ENCODE peak calls at places on chromosome 7, in eight cellular contexts. Q, T, N, G, X, V, L and M are unnamed samples.

GRCh38 chr7:22156205-22156604 is 200.7 kb downstream of the RAPGEF5 start:
- DNase-seq in Q (no peak), T (no peak), N (peak; percentile 23), G (peak; percentile 85), X (peak; percentile 48), V (no peak), L (no peak), M (peak; percentile 90)

GRCh38 chr7:30974605-30975256 is 11.0 kb downstream of the GHRHR start:
- DNase-seq in Q (no peak), T (peak; percentile 46), N (no peak), G (peak; percentile 12), X (peak; percentile 16), V (peak; percentile 76), L (peak; percentile 72), M (peak; percentile 62)

GRCh38 chr7:142383826-142384507 is 126.1 kb upstream of the PRSS58 start:
- DNase-seq in Q (no peak), T (no peak), N (no peak), G (no peak), X (peak; percentile 51), V (no peak), L (no peak), M (no peak)

GRCh38 chr7:70698219-70698832 is 433.6 kb upstream of the GALNT17 start:
- DNase-seq in Q (no peak), T (no peak), N (peak; percentile 43), G (peak; percentile 72), X (no peak), V (peak; percentile 80), L (peak; percentile 63), M (peak; percentile 77)

GRCh38 chr7:54812747-54813146 is 53.7 kb upstream of the SEC61G start:
- DNase-seq in Q (no peak), T (no peak), N (no peak), G (no peak), X (no peak), V (no peak), L (no peak), M (no peak)

GRCh38 chr7:130758429-130759056 is 24.5 kb upstream of the KLF14 start:
- DNase-seq in Q (no peak), T (no peak), N (peak; percentile 23), G (peak; percentile 73), X (peak; percentile 32), V (peak; percentile 56), L (peak; percentile 28), M (peak; percentile 62)

GRCh38 chr7:97020601-97021442 is 3.8 kb downstream of the DLX5 start:
- DNase-seq in Q (no peak), T (no peak), N (no peak), G (no peak), X (no peak), V (no peak), L (no peak), M (no peak)

GRCh38 chr7:22150221-22150620 is 204.5 kb upstream of the CDCA7L start:
- DNase-seq in Q (no peak), T (no peak), N (no peak), G (peak; percentile 56), X (no peak), V (no peak), L (no peak), M (peak; percentile 35)

GRCh38 chr7:94182066-94182465 is 177.9 kb upstream of the BET1 start:
- DNase-seq in Q (no peak), T (no peak), N (peak; percentile 51), G (peak; percentile 89), X (peak; percentile 66), V (no peak), L (no peak), M (peak; percentile 83)

GRCh38 chr7:99840136-99840869 is 12.5 kb downstream of the CYP3A43 start:
- DNase-seq in Q (no peak), T (no peak), N (no peak), G (no peak), X (no peak), V (no peak), L (no peak), M (peak; percentile 52)

GRCh38 chr7:32479574-32480200 is 10.5 kb downstream of the LSM5 start:
- DNase-seq in Q (no peak), T (no peak), N (no peak), G (peak; percentile 64), X (no peak), V (peak; percentile 66), L (peak; percentile 54), M (peak; percentile 73)

GRCh38 chr7:141400356-141400755 is 150.9 kb upstream of the AGK start:
- DNase-seq in Q (no peak), T (no peak), N (no peak), G (no peak), X (no peak), V (no peak), L (no peak), M (no peak)

GRCh38 chr7:141563956-141564623 is 12.9 kb downstream of the AGK start:
- DNase-seq in Q (no peak), T (no peak), N (no peak), G (no peak), X (no peak), V (no peak), L (no peak), M (peak; percentile 6)

GRCh38 chr7:128858380-128859231 is 4.0 kb upstream of the ATP6V1F start:
- DNase-seq in Q (no peak), T (peak; percentile 62), N (no peak), G (no peak), X (no peak), V (no peak), L (no peak), M (no peak)

GRCh38 chr7:37493123-37493522 is 44.5 kb upstream of the ELMO1 start:
- DNase-seq in Q (no peak), T (no peak), N (no peak), G (no peak), X (no peak), V (no peak), L (no peak), M (no peak)

GRCh38 chr7:42931447-42931833 is 534 bp downstream of the PSMA2 start:
- DNase-seq in Q (no peak), T (no peak), N (no peak), G (no peak), X (no peak), V (no peak), L (no peak), M (no peak)

GRCh38 chr7:130384841-130385599 is 4.7 kb downstream of the CPA1 start:
- DNase-seq in Q (no peak), T (no peak), N (no peak), G (no peak), X (no peak), V (no peak), L (no peak), M (no peak)

GRCh38 chr7:14717711-14718304 is 184.7 kb downstream of the DGKB start:
- DNase-seq in Q (no peak), T (no peak), N (no peak), G (peak; percentile 42), X (no peak), V (peak; percentile 40), L (no peak), M (peak; percentile 29)

GRCh38 chr7:134613623-134614347 is 32.9 kb upstream of the BPGM start:
- DNase-seq in Q (no peak), T (no peak), N (peak; percentile 96), G (peak; percentile 99), X (peak; percentile 78), V (no peak), L (no peak), M (peak; percentile 98)

GRCh38 chr7:17638727-17639126 is 301.6 kb downstream of the SNX13 start:
- DNase-seq in Q (no peak), T (no peak), N (no peak), G (no peak), X (no peak), V (no peak), L (peak; percentile 67), M (peak; percentile 97)

GRCh38 chr7:67618569-67619543 is 622.2 kb downstream of the TYW1 start:
- DNase-seq in Q (no peak), T (peak; percentile 19), N (no peak), G (no peak), X (no peak), V (peak; percentile 79), L (no peak), M (no peak)

DNA sequence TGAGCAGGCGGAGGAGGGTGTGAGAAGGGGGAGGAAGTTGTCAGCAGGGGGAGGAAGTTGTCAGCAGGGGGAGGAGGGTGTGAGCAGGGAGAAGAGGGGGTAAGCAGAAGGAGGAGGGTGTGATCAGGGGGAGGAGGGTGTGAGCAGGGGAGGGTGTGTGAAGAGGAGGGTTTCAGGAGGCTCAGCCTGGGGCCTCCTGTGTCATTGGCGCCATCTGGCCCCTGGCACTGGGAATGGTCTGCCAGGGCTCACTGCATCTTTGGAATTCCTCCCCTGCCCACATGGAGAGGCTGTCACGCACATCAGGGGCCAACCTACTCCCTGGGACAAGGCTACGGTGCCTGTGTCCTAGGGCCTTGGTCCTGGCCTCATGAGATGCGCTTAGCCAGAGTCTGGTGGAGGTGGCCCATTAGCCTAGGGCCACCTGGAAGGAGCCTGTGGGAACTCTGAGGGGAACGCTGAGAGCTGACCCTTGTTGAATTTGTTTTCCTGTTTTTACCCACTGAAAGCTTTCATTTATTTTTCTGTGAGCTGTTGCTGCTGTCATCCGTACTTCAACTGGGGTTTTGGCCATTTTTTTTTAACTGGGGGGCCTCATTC is 18.0 kb downstream of the CAMK2B start:
- DNase-seq in Q (no peak), T (no peak), N (no peak), G (no peak), X (peak; percentile 45), V (peak; percentile 87), L (no peak), M (peak; percentile 51)
- TF ChIP-seq CTCF in Q (no peak), T (peak; percentile 51), N (peak; percentile 59), G (peak; percentile 40), X (peak; percentile 60), V (peak; percentile 56), L (no peak), M (peak; percentile 23)

DNA sequence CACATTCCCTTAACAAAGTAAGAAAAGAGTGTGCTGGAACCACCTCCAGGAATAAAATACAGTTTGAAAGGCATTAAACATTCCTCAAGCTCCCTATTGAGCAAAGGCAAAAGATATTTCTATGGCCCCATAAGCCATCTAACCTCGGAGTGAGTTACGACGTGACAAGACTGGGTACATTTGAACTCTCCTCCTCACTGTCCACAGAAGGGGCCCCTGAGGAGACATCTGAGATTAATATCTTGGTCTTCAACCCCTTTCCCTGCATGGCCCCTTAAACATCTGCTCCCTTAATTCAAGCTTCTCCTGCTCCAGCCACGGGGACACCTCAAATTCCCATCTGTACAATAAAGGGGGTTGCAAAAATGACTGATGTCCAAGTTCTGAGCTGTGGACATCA is 526 bp downstream of the GIMAP1 start:
- DNase-seq in Q (no peak), T (no peak), N (no peak), G (no peak), X (no peak), V (no peak), L (no peak), M (no peak)
- H3K4me3 ChIP-seq in Q (peak overlapping the region; percentile 66), T (peak overlapping the region; percentile 69), N (no peak overlapping the region), G (no peak overlapping the region), X (no peak overlapping the region), V (no peak overlapping the region), L (no peak overlapping the region), M (no peak overlapping the region)

GRCh38 chr7:104548861-104549260 is 220.5 kb downstream of the LHFPL3 start:
- DNase-seq in Q (no peak), T (no peak), N (no peak), G (no peak), X (no peak), V (no peak), L (no peak), M (no peak)
- TF ChIP-seq CTCF in Q (no peak), T (no peak), N (no peak), G (no peak), X (no peak), V (peak; percentile 37), L (peak; percentile 13), M (no peak)

DNA sequence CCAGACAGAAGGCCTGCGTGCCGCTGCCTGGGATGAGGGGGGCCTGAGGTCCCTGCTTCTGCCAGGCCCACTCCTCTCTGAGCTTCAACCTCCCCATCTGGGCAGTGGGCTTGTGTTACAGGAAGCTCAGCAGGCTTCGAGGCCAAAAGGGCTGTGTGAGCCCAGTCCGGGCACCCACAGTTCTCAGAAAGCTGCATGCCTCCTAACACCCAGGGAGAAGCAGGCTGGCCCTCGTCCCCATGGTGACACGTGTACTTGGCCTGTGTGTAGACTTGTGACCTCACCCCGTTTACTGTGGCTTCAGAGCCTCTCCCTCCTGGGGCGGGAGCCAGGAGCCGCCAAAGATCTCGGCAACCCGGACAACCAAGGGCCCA is 2.2 kb upstream of the GRIFIN start:
- DNase-seq in Q (no peak), T (peak; percentile 72), N (no peak), G (peak; percentile 37), X (no peak), V (no peak), L (no peak), M (no peak)
- H3K4me3 ChIP-seq in Q (peak overlapping the region; percentile 27), T (peak overlapping the region; percentile 21), N (no peak overlapping the region), G (no peak overlapping the region), X (no peak overlapping the region), V (no peak overlapping the region), L (no peak overlapping the region), M (no peak overlapping the region)